ENCODE peak calls at places on chromosomes 4 and X, in nine cellular contexts. Y is uterus, J is mesothelial cell of epicardium, I is GM06990, N is left ventricle myocardium inferior, A is AG09319, E is gastrocnemius medialis, X is nephron progenitor cell, M is fibroblast of mammary gland. R is an unnamed sample.

GRCh38 chr4:40251366-40251765 is 54.5 kb downstream of the RHOH start:
- DNase-seq in A (no peak), X (no peak), M (peak; percentile 81), Y (no peak), I (no peak), E (no peak), J (no peak), N (no peak), R (no peak)

GRCh38 chrX:47958943-47959342 is 44.8 kb downstream of the ZNF182 start:
- DNase-seq in I (no peak), X (no peak), A (no peak), E (no peak), N (no peak), M (peak; percentile 17), J (no peak), Y (no peak), R (no peak)

GRCh38 chr4:35038845-35039244 is 1205.5 kb downstream of the ARAP2 start:
- DNase-seq in M (no peak), X (no peak), E (no peak), J (no peak), Y (no peak), N (no peak), A (no peak), I (no peak), R (no peak)

GRCh38 chr4:99536848-99537247 is 26.0 kb downstream of the C4orf17 start:
- DNase-seq in A (no peak), I (no peak), J (no peak), X (no peak), M (no peak), N (no peak), E (no peak), Y (no peak), R (no peak)

GRCh38 chrX:68421651-68422050 is 11.6 kb downstream of the OPHN1 start:
- DNase-seq in I (no peak), A (no peak), J (no peak), N (no peak), M (peak; percentile 37), X (no peak), Y (no peak), E (no peak), R (no peak)

GRCh38 chrX:108225456-108225730 is 133.8 kb downstream of the ATG4A start:
- DNase-seq in Y (no peak), A (no peak), J (no peak), I (no peak), M (no peak), X (no peak), N (no peak), E (no peak), R (no peak)

GRCh38 chr4:127732623-127733199 is 2.5 kb downstream of the SLC25A31 start:
- DNase-seq in M (peak; percentile 55), Y (no peak), E (no peak), J (no peak), I (peak; percentile 16), A (peak; percentile 12), X (no peak), N (no peak), R (no peak)

GRCh38 chrX:33183366-33183765 is 28.0 kb downstream of the DMD start:
- DNase-seq in I (no peak), N (peak; percentile 17), Y (peak; percentile 40), E (peak; percentile 82), J (peak; percentile 40), A (no peak), M (peak; percentile 18), X (no peak), R (no peak)

GRCh38 chrX:111743316-111743715 is 62.3 kb downstream of the ALG13 start:
- DNase-seq in J (no peak), I (no peak), A (no peak), X (no peak), E (no peak), Y (no peak), N (no peak), M (peak; percentile 1), R (no peak)

GRCh38 chr4:9703391-9703790 is 78.0 kb upstream of the DRD5 start:
- DNase-seq in Y (peak; percentile 29), N (peak; percentile 39), X (peak; percentile 74), J (peak; percentile 67), A (no peak), E (no peak), M (peak; percentile 30), I (peak; percentile 47), R (peak; percentile 65)

GRCh38 chr4:140097572-140097971 is 56.4 kb downstream of the MAML3 start:
- DNase-seq in Y (no peak), N (no peak), I (no peak), J (no peak), E (no peak), X (no peak), M (no peak), A (no peak), R (no peak)

GRCh38 chr4:72701987-72702819 is 133.2 kb upstream of the ADAMTS3 start:
- DNase-seq in X (peak; percentile 12), E (no peak), A (peak; percentile 25), Y (no peak), J (no peak), N (no peak), M (peak; percentile 70), I (no peak), R (no peak)

GRCh38 chr4:1200425-1201035 is 28.1 kb upstream of the SPON2 start:
- DNase-seq in N (peak; percentile 67), J (peak; percentile 53), X (no peak), I (peak; percentile 32), A (peak; percentile 61), Y (peak; percentile 90), M (peak; percentile 94), E (peak; percentile 35), R (no peak)

GRCh38 chr4:844752-845232 is 18.9 kb upstream of the CPLX1 start:
- DNase-seq in I (no peak), E (no peak), Y (no peak), M (no peak), X (no peak), A (no peak), J (no peak), N (no peak), R (no peak)

GRCh38 chr4:133062851-133063250 is 86.2 kb upstream of the PCDH10 start:
- DNase-seq in X (no peak), A (no peak), N (no peak), M (no peak), I (no peak), E (no peak), J (no peak), Y (no peak), R (no peak)

GRCh38 chr4:54228064-54228527 is 997 bp upstream of the PDGFRA start:
- DNase-seq in A (peak; percentile 65), E (peak; percentile 51), I (no peak), M (peak; percentile 84), N (peak; percentile 80), X (peak; percentile 91), J (peak; percentile 86), Y (peak; percentile 85), R (peak; percentile 79)

GRCh38 chrX:2879670-2880069 is 49.5 kb downstream of the ARSD start:
- DNase-seq in N (no peak), X (no peak), Y (no peak), E (no peak), J (no peak), A (no peak), M (no peak), I (no peak), R (no peak)

GRCh38 chrX:78375894-78376293 is 48.5 kb upstream of the CYSLTR1 start:
- DNase-seq in I (peak; percentile 13), J (no peak), A (no peak), X (no peak), M (no peak), Y (no peak), N (no peak), E (no peak), R (no peak)

GRCh38 chr4:112523764-112524505 is 8.0 kb upstream of the NEUROG2 start:
- DNase-seq in Y (no peak), A (no peak), J (peak; percentile 83), I (peak; percentile 87), X (peak; percentile 86), N (peak; percentile 36), M (no peak), E (no peak), R (peak; percentile 82)

DNA sequence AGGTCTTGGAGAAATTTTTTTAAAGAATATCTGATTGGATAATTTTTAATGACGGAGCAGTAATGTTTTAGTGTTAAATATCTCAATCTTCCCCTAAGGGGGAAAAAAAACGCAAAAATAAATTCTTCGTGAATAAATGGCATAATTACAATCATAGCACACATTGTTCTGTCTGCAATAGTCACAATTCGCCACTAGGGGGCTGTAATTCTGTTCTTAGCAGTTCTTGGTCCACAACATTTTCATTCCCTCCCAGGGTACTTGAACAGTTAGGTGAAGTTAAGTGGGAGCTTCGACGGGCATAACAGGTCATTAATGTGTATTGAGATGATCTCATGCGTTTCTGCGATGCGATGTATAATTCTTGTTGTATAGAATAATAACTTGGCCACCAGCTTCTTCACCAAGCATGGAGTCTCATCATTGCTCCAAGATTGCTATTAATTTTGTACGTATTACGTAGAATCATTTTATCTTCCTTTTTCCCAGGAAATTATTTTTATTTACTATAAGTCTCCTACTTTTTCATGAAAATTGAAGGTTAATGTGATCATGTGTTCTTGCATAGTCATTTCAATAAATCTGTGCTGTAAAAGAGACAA is 27.2 kb downstream of the HTR2C start:
- DNase-seq in A (peak; percentile 10), N (no peak), X (peak; percentile 56), Y (no peak), J (peak; percentile 51), M (peak; percentile 63), I (peak; percentile 3), E (no peak), R (peak; percentile 15)
- TF ChIP-seq CTCF in A (peak; percentile 88), N (peak; percentile 69), X (peak; percentile 80), Y (peak; percentile 55), J (peak; percentile 95), M (peak; percentile 88), I (peak; percentile 82), E (peak; percentile 32), R (peak; percentile 82)

GRCh38 chr4:103201724-103202123 is 3.6 kb upstream of the CENPE start:
- DNase-seq in E (no peak), X (no peak), I (no peak), Y (no peak), M (no peak), J (no peak), A (no peak), N (no peak), R (no peak)

GRCh38 chr4:103204114-103204513 is 6.0 kb upstream of the CENPE start:
- DNase-seq in A (no peak), I (no peak), N (no peak), E (no peak), Y (no peak), M (peak; percentile 30), J (no peak), X (no peak), R (no peak)

GRCh38 chr4:103207673-103208072 is 9.5 kb upstream of the CENPE start:
- DNase-seq in X (no peak), E (no peak), I (no peak), J (no peak), M (peak; percentile 2), Y (no peak), A (no peak), N (no peak), R (no peak)
- TF ChIP-seq CTCF in X (no peak), E (no peak), I (peak; percentile 20), J (no peak), M (peak; percentile 1), Y (no peak), A (no peak), N (no peak), R (no peak)

GRCh38 chrX:97016106-97016505 is 132.4 kb downstream of the RPA4 start:
- DNase-seq in X (no peak), Y (no peak), A (no peak), J (no peak), N (no peak), E (no peak), M (peak; percentile 2), I (no peak), R (no peak)
- TF ChIP-seq CTCF in X (no peak), Y (no peak), A (peak; percentile 4), J (no peak), N (no peak), E (no peak), M (no peak), I (no peak), R (no peak)

GRCh38 chr4:122652379-122652778 is 31.5 kb upstream of the IL21 start:
- DNase-seq in M (peak; percentile 82), X (peak; percentile 12), N (no peak), I (no peak), A (peak; percentile 45), E (no peak), Y (no peak), J (no peak), R (no peak)
- TF ChIP-seq CTCF in M (peak; percentile 80), X (no peak), N (peak; percentile 46), I (peak; percentile 70), A (peak; percentile 68), E (peak; percentile 9), Y (peak; percentile 28), J (peak; percentile 43), R (peak; percentile 53)

R was measured in progenitor cell of endocrine pancreas.